ENCODE peak calls at places on chromosomes 5 and 9, in eight cellular contexts. P is right lobe of liver, S is tibial nerve, X is A549, J is H54, H is erythroblast, G is adrenal gland, R is Peyer's patch. K is an unnamed sample.

GRCh38 chr5:9932770-9933169 is 302.6 kb upstream of the TAS2R1 start:
- DNase-seq in J (peak; percentile 11), P (no peak), R (no peak), X (no peak), S (no peak), G (no peak), H (no peak), K (no peak)

GRCh38 chr9:94479757-94480156 is 75.1 kb upstream of the PCAT7 start:
- DNase-seq in J (no peak), G (no peak), X (no peak), S (no peak), H (no peak), P (no peak), R (no peak), K (no peak)

GRCh38 chr5:41763537-41763936 is 106.7 kb downstream of the OXCT1 start:
- DNase-seq in J (no peak), S (no peak), X (no peak), R (no peak), G (no peak), P (no peak), H (no peak), K (no peak)

GRCh38 chr5:132526290-132526973 is 16.9 kb downstream of the IL5 start:
- DNase-seq in G (peak; percentile 56), H (peak; percentile 59), J (peak; percentile 64), R (peak; percentile 60), S (no peak), P (peak; percentile 35), X (peak; percentile 59), K (no peak)

GRCh38 chr9:136520053-136520540 is 25.8 kb downstream of the NOTCH1 start:
- DNase-seq in X (peak; percentile 72), G (no peak), J (no peak), H (no peak), S (no peak), P (peak; percentile 69), R (peak; percentile 88), K (no peak)

GRCh38 chr5:39461007-39461682 is 36.4 kb upstream of the DAB2 start:
- DNase-seq in H (no peak), G (peak; percentile 57), J (no peak), X (no peak), R (no peak), P (peak; percentile 25), S (no peak), K (no peak)

GRCh38 chr5:103648086-103648485 is 85.5 kb upstream of the NUDT12 start:
- DNase-seq in R (no peak), H (no peak), G (no peak), S (no peak), P (no peak), X (no peak), J (no peak), K (no peak)

GRCh38 chr5:171107650-171108049 is 201.4 kb upstream of the TLX3 start:
- DNase-seq in G (no peak), X (no peak), S (no peak), P (no peak), H (no peak), J (no peak), R (no peak), K (no peak)

GRCh38 chr5:171955761-171956160 is 50.7 kb downstream of the FBXW11 start:
- DNase-seq in P (no peak), S (no peak), J (no peak), X (no peak), H (no peak), R (no peak), G (no peak), K (no peak)

GRCh38 chr5:154397652-154398406 is 48.0 kb upstream of the SAP30L start:
- DNase-seq in S (no peak), X (no peak), P (peak; percentile 47), G (peak; percentile 41), H (peak; percentile 79), R (peak; percentile 73), J (no peak), K (no peak)

GRCh38 chr9:127523312-127523851 is 72.1 kb downstream of the LRSAM1 start:
- DNase-seq in H (peak; percentile 80), G (no peak), J (no peak), X (peak; percentile 75), R (no peak), P (no peak), S (no peak), K (no peak)

GRCh38 chr5:35811108-35811741 is 45.5 kb upstream of the IL7R start:
- DNase-seq in J (no peak), X (no peak), G (no peak), R (no peak), H (no peak), P (no peak), S (no peak), K (no peak)

GRCh38 chr5:111017731-111018130 is 53.8 kb upstream of the TSLP start:
- DNase-seq in R (no peak), H (no peak), X (no peak), S (no peak), G (no peak), P (no peak), J (no peak), K (no peak)

GRCh38 chr9:137551656-137552534 is at the start of gene MRPL41:
- DNase-seq in G (peak; percentile 88), J (peak; percentile 98), H (peak; percentile 91), S (peak; percentile 82), R (peak; percentile 95), P (peak; percentile 96), X (peak; percentile 87), K (no peak)

GRCh38 chr9:137554349-137554748 is 2.7 kb downstream of the MRPL41 start:
- DNase-seq in G (no peak), P (no peak), R (no peak), S (no peak), J (no peak), X (no peak), H (no peak), K (no peak)

GRCh38 chr9:137556069-137556838 is 4.6 kb downstream of the MRPL41 start:
- DNase-seq in X (peak; percentile 56), S (no peak), G (peak; percentile 85), R (peak; percentile 75), P (no peak), J (no peak), H (no peak), K (no peak)

GRCh38 chr9:137558127-137558526 is 6.4 kb downstream of the MRPL41 start:
- DNase-seq in P (no peak), X (no peak), R (no peak), S (no peak), H (no peak), J (no peak), G (no peak), K (no peak)

DNA sequence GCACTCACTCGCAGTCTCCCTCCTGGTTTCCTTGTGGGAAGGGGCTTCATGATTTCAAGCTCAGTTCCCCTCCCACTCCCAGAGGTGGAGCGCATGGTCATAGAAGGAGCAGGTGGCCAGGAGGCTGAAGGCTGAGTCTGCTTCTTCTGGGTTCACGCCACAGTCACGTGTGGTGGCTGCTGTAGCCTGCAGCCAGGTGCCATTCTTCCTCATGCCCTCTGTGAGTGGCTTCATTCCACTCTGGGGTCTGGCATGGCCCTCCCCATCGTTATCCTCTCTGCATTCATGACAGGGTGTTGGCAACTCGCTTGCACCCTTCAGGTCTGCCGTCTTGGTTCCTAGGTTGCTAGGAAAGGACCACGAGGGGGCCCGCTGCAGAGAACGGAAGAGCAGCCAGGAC is 3.5 kb downstream of the MRPL41 start:
- DNase-seq in J (no peak), R (no peak), P (no peak), S (no peak), H (no peak), X (no peak), G (no peak), K (no peak)
- TF ChIP-seq POLR2A in J (no peak), R (no peak), P (no peak), S (no peak), H (no peak), X (no peak), G (no peak), K (no peak)

GRCh38 chr9:124771021-124771866 is at the start of gene NR6A1:
- DNase-seq in G (peak; percentile 98), J (peak; percentile 100), S (peak; percentile 93), X (peak; percentile 97), H (peak; percentile 96), P (peak; percentile 97), R (peak; percentile 98), K (no peak)
- TF ChIP-seq POLR2A in G (no peak), J (peak; percentile 48), S (peak; percentile 42), X (peak; percentile 24), H (no peak), P (peak; percentile 50), R (peak; percentile 45), K (no peak)

DNA sequence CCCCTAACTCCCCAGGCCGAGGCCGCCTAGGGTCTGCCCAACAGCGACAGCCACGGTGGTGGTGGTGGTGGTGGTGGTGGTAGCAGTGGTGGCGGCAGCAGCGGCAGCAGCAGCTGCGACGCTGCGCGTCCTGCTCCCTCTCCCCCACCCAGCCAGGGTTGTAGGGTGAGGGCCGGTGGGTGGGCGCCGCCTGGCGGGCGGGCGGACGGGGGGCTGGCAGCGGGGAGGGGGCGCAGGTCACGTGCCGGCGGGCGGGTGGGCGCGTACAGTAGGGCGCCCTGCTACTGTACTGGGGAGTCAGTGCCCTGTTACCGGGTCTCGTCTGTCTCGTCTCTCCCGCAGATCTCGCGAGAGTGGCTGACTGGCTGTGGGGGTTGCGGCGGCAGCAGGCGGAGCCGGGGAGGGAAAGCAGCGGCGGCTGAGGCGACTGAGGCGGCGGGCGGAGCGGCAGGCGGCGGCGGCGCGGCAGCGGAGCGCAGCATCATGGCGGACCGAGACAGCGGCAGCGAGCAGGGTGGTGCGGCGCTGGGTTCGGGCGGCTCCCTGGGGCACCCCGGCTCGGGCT is at the start of gene PURA:
- DNase-seq in P (peak; percentile 97), S (peak; percentile 95), J (peak; percentile 90), H (peak; percentile 94), G (peak; percentile 97), R (peak; percentile 97), X (peak; percentile 94), K (no peak)
- TF ChIP-seq POLR2A in P (peak; percentile 72), S (no peak), J (peak; percentile 84), H (no peak), G (peak; percentile 86), R (peak; percentile 81), X (peak; percentile 85), K (peak; percentile 66)

DNA sequence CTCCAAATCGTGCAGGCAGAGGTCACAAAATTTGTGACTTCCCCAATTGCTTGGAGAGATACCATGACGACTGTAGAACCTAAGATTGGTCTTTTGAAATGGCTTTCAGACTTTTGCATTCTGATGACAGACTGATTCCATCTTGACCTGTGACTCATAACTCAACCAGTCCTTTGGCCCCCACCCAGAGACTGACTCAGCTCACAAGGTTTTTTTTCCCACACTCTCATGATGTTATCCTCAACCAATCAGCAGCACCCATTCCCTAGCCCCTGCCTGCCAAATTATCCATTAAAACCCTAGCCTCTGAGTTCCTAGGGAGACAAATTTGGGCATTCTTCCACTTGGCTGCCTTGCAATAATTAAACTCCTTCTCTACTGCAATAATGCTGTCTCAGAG is 1263.3 kb upstream of the CDH9 start:
- DNase-seq in X (peak; percentile 88), R (no peak), P (no peak), H (no peak), S (no peak), G (peak; percentile 39), J (no peak), K (no peak)
- TF ChIP-seq POLR2A in X (no peak), R (no peak), P (no peak), H (no peak), S (no peak), G (no peak), J (no peak), K (no peak)

GRCh38 chr5:141944086-141944485 is 13.9 kb downstream of the PCDH12 start:
- DNase-seq in G (no peak), S (no peak), X (no peak), P (no peak), R (peak; percentile 10), H (no peak), J (no peak), K (no peak)
- TF ChIP-seq POLR2A in G (no peak), S (no peak), X (no peak), P (no peak), R (no peak), H (no peak), J (no peak), K (no peak)

K was measured in vagina.